ENCODE peak calls at places on chromosomes 3 and 15, in six cellular contexts. C is Peyer's patch, G is tibial artery, M is coronary artery, W is sigmoid colon, T is A549. F is an unnamed sample.
A peak's percentile ranks its signal among the peaks of the same experiment; 100 is the strongest.

GRCh38 chr15:20351448-20351961 is 190.1 kb downstream of the GOLGA6L6 start:
- DNase-seq in W (peak; percentile 67), G (peak; percentile 63), C (peak; percentile 44), T (peak; percentile 9), M (no peak), F (no peak)

GRCh38 chr3:24160424-24160823 is 215.3 kb downstream of the NR1D2 start:
- DNase-seq in T (no peak), W (no peak), G (no peak), C (no peak), M (no peak), F (no peak)

GRCh38 chr3:3907023-3907422 is 107.8 kb downstream of the LRRN1 start:
- DNase-seq in T (no peak), G (no peak), W (no peak), M (no peak), C (no peak), F (peak; percentile 43)

GRCh38 chr3:7707192-7707591 is 794.4 kb upstream of the LMCD1 start:
- DNase-seq in T (no peak), M (no peak), W (no peak), G (no peak), C (no peak), F (no peak)

GRCh38 chr3:57956119-57956832 is 51.9 kb upstream of the FLNB start:
- DNase-seq in M (no peak), C (no peak), T (peak; percentile 47), G (no peak), W (no peak), F (no peak)

GRCh38 chr3:139198929-139199328 is 144.9 kb upstream of the MRPS22 start:
- DNase-seq in G (no peak), M (no peak), C (no peak), T (no peak), W (no peak), F (peak; percentile 33)

GRCh38 chr3:157859541-157859940 is 246.7 kb downstream of the SHOX2 start:
- DNase-seq in C (no peak), G (no peak), M (no peak), W (no peak), T (no peak), F (no peak)

GRCh38 chr15:39239562-39239961 is 341.3 kb upstream of the THBS1 start:
- DNase-seq in T (no peak), C (no peak), G (no peak), W (no peak), M (no peak), F (no peak)

GRCh38 chr3:11544413-11545181 is 99.1 kb downstream of the VGLL4 start:
- DNase-seq in G (peak; percentile 70), W (peak; percentile 68), M (no peak), C (no peak), T (no peak), F (peak; percentile 79)

GRCh38 chr3:151750678-151751077 is 17.0 kb downstream of the AADACL2 start:
- DNase-seq in T (no peak), G (no peak), M (no peak), C (no peak), W (no peak), F (no peak)

GRCh38 chr3:123444744-123445143 is 4.1 kb downstream of the ADCY5 start:
- DNase-seq in C (no peak), W (no peak), T (no peak), G (no peak), M (no peak), F (no peak)
- TF ChIP-seq CTCF in C (no peak), W (no peak), T (no peak), G (peak; percentile 7), M (no peak), F (peak; percentile 25)

DNA sequence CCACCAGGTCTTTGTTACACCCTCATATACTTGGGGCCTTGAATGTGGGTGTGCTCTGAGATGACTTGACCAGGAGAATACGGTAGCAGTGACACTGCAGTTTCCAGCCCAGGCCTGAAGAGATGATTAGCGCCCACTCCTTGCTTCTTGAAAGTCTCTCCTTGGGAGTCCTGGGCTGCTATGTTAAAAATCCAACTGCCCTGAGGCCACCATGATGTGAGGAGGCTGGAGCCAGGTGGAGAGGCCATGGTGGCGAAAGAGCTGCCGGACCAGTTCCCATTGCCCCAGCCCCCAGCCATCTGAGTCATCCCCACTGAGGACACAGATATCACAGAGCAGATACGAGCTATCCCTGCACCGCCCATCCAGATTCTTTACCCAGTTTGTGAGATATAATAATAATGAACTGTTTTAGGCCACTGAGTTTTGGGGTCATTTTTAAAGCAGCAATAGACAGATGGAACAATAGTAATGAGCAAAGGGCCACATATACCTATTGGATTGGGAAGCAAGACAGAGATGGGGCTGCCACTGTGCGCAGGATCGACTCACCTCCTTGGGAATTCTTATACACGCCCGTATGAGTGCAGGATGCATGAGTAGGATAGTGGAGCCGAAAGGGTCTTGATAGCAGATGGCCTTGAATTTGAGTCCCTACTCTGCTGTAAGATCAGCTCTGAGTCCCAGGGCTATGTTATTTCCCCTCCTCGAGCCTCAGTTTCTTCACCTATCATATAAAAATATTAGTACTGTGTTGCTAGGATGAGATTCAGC is 12.1 kb upstream of the GATA2 start:
- DNase-seq in T (no peak), G (no peak), W (peak; percentile 28), C (no peak), M (peak; percentile 56), F (no peak)
- H3K27ac ChIP-seq in T (no peak overlapping the region), G (no peak overlapping the region), W (no peak overlapping the region), C (no peak overlapping the region), M (no peak overlapping the region), F (no peak overlapping the region)

GRCh38 chr3:141669434-141669833 is 68.7 kb upstream of the RNF7 start:
- DNase-seq in W (no peak), T (no peak), G (no peak), M (no peak), C (no peak), F (no peak)
- TF ChIP-seq CTCF in W (no peak), T (no peak), G (no peak), M (no peak), C (no peak), F (no peak)

GRCh38 chr3:50260027-50260941 is 8.7 kb upstream of the SEMA3B start:
- DNase-seq in M (peak; percentile 93), T (peak; percentile 85), G (peak; percentile 97), C (peak; percentile 96), W (peak; percentile 97), F (peak; percentile 92)
- H3K27ac ChIP-seq in M (peak overlapping the region; percentile 96), T (peak overlapping the region; percentile 99), G (peak overlapping the region; percentile 97), C (peak overlapping the region; percentile 92), W (peak overlapping the region; percentile 93), F (peak overlapping the region; percentile 99)

DNA sequence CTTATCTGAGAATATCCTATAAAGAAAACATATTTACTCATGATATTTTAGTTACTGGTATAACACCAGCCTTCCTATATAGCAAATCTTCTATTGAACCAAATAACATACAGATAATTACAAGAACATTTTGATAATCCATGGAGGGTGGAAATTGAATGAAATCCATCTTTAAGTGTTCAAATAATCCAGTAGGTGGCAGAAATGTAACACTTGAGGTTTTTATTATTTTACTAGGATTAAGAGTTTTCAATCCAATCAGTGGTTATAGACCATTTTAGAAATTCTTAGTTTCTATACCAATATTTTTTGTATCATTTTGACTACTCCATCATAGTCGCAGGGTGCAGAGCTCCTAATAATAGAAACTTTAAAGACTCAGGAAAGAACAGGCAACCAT is 101.9 kb upstream of the KCNH8 start:
- DNase-seq in T (peak; percentile 6), W (no peak), G (no peak), C (no peak), M (no peak), F (no peak)
- TF ChIP-seq CTCF in T (peak; percentile 29), W (no peak), G (no peak), C (no peak), M (no peak), F (no peak)

GRCh38 chr15:94667109-94667508 is 435.7 kb downstream of the MCTP2 start:
- DNase-seq in M (no peak), C (no peak), T (no peak), W (no peak), G (no peak), F (no peak)

GRCh38 chr15:94674251-94674650 is 442.9 kb downstream of the MCTP2 start:
- DNase-seq in C (no peak), M (no peak), W (no peak), T (no peak), G (peak; percentile 71), F (no peak)

GRCh38 chr15:94670436-94671034 is 439.2 kb downstream of the MCTP2 start:
- DNase-seq in T (peak; percentile 38), C (no peak), W (no peak), M (no peak), G (no peak), F (no peak)

GRCh38 chr15:94673801-94674200 is 442.4 kb downstream of the MCTP2 start:
- DNase-seq in M (no peak), C (no peak), T (no peak), W (no peak), G (no peak), F (no peak)

DNA sequence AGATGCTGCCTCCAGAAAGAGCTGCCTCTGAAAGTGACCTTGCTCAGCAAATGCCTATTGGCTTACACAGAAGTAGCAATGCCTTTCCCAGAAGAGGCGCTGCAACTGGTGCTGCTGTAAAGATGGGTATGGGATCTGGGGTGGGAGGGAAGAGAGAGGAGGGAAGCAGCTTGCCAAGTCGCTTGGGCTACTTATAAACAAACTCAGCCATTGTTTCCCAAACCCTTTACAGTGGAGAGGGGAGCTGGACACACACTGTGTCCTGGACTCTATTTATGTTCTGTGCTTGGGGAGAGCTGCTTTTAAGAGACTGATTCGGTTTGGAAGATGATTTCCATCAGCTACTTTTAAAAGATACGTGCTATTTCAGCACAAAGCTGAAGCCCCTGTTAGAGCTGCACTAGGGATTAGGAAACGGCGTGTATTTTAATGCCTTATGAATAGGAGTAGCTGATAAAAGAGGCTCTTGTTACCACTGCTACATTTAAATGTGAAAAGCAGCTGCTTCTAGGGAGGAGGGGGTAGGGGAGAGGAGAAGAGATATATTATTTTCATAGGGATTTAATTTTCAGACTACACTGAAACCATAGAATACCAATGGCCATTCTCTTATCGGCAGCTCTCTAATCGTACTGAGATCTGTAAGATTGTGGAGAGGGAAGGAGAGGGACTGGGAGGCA is 440.6 kb downstream of the MCTP2 start:
- DNase-seq in M (no peak), W (peak; percentile 68), T (peak; percentile 9), G (no peak), C (no peak), F (no peak)
- H3K27ac ChIP-seq in M (peak overlapping the region; percentile 48), W (peak overlapping the region; percentile 17), T (no peak overlapping the region), G (peak overlapping the region; percentile 1), C (peak overlapping the region; percentile 52), F (no peak overlapping the region)

GRCh38 chr3:15953841-15954240 is 156.1 kb upstream of the ANKRD28 start:
- DNase-seq in C (no peak), M (no peak), T (peak; percentile 19), G (no peak), W (no peak), F (no peak)
- TF ChIP-seq CTCF in C (no peak), M (no peak), T (peak; percentile 11), G (no peak), W (no peak), F (no peak)

DNA sequence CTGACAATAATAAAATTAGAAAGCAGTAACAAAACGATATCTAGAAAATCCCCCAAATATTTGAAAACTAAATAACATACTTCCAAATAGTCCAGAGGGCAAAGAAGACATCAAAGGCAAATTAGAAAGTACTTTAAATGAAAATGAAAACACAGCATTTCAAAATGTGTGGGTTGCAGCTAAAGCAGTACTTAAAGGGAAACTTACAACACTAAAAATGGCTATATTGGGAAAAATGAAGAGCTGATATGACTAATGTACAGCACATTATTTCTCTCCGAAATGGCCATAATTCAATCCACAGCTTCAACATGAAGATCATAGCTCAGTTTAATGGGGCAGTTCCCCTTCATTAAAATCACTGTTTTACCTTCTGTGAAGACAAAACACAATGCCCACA is 71.9 kb downstream of the FBXL22 start:
- DNase-seq in M (no peak), G (no peak), C (no peak), W (no peak), T (no peak), F (no peak)
- H3K27ac ChIP-seq in M (no peak overlapping the region), G (no peak overlapping the region), C (no peak overlapping the region), W (no peak overlapping the region), T (no peak overlapping the region), F (no peak overlapping the region)

F was measured in WERI-Rb-1.